ENCODE peak calls at places on chromosomes 4 and X, in four cellular contexts. P is retina, N is astrocyte of the spinal cord, F is NCI-H1092. K is an unnamed sample.
A peak's percentile ranks its signal among the peaks of the same experiment; 100 is the strongest.

GRCh38 chr4:105474110-105474518 is 252 bp upstream of the PPA2 start:
- DNase-seq in P (no peak), N (peak; percentile 86), F (no peak), K (no peak)

GRCh38 chrX:31331928-31332327 is 260.1 kb upstream of the FTHL17 start:
- DNase-seq in P (no peak), N (no peak), F (no peak), K (no peak)

GRCh38 chrX:134545524-134545923 is 85.6 kb downstream of the HPRT1 start:
- DNase-seq in P (no peak), N (no peak), F (no peak), K (no peak)

GRCh38 chr4:159428975-159429692 is 326.3 kb downstream of the RAPGEF2 start:
- DNase-seq in P (no peak), N (no peak), F (no peak), K (no peak)

GRCh38 chrX:46929439-46930018 is 17.3 kb downstream of the JADE3 start:
- DNase-seq in P (no peak), N (peak; percentile 46), F (no peak), K (peak; percentile 46)

GRCh38 chr4:177802149-177802548 is 359.9 kb upstream of the AGA start:
- DNase-seq in P (no peak), N (no peak), F (no peak), K (no peak)

GRCh38 chr4:90234916-90235547 is 107.8 kb downstream of the CCSER1 start:
- DNase-seq in P (no peak), N (no peak), F (peak; percentile 59), K (no peak)

GRCh38 chrX:65838674-65839073 is 171.2 kb downstream of the MSN start:
- DNase-seq in P (no peak), N (no peak), F (no peak), K (no peak)

GRCh38 chr4:62709618-62710252 is 1509.6 kb downstream of the ADGRL3 start:
- DNase-seq in P (peak; percentile 54), N (peak; percentile 43), F (peak; percentile 55), K (no peak)

GRCh38 chr4:72557021-72557420 is 12.0 kb downstream of the ADAMTS3 start:
- DNase-seq in P (peak; percentile 22), N (no peak), F (no peak), K (no peak)

GRCh38 chr4:10086506-10087120 is 30.0 kb downstream of the WDR1 start:
- DNase-seq in P (no peak), N (no peak), F (no peak), K (no peak)

GRCh38 chrX:43813898-43814297 is 68.4 kb downstream of the MAOB start:
- DNase-seq in P (no peak), N (no peak), F (no peak), K (peak; percentile 8)

GRCh38 chrX:125577479-125577878 is 257.8 kb downstream of the TEX13C start:
- DNase-seq in P (no peak), N (no peak), F (no peak), K (no peak)

GRCh38 chr4:98905834-98906233 is 23.1 kb downstream of the EIF4E start:
- DNase-seq in P (no peak), N (peak; percentile 45), F (no peak), K (no peak)

GRCh38 chr4:59570850-59571476 is 1629.2 kb upstream of the ADGRL3 start:
- DNase-seq in P (no peak), N (no peak), F (no peak), K (no peak)

GRCh38 chrX:13468096-13468495 is 101.3 kb upstream of the EGFL6 start:
- DNase-seq in P (no peak), N (no peak), F (no peak), K (no peak)

GRCh38 chr4:3310301-3311094 is 17.7 kb downstream of the RGS12 start:
- DNase-seq in P (no peak), N (no peak), F (no peak), K (no peak)

GRCh38 chr4:155474758-155475157 is 98.0 kb upstream of the MAP9 start:
- DNase-seq in P (no peak), N (no peak), F (no peak), K (no peak)

GRCh38 chrX:36431819-36432218 is 512.3 kb downstream of the CFAP47 start:
- DNase-seq in P (no peak), N (peak; percentile 72), F (no peak), K (peak; percentile 82)

GRCh38 chr4:153467154-153467896 is 1.2 kb downstream of the TMEM131L start:
- DNase-seq in P (peak; percentile 76), N (no peak), F (peak; percentile 40), K (no peak)

GRCh38 chr4:17884063-17884462 is 73.3 kb downstream of the NCAPG start:
- DNase-seq in P (no peak), N (peak; percentile 6), F (no peak), K (no peak)

GRCh38 chrX:109874548-109874947 is 128.4 kb upstream of the TMEM164 start:
- DNase-seq in P (no peak), N (no peak), F (no peak), K (no peak)

GRCh38 chr4:15655223-15656037 is at the start of gene FBXL5:
- DNase-seq in P (peak; percentile 98), N (peak; percentile 88), F (peak; percentile 71), K (peak; percentile 82)

GRCh38 chr4:126271266-126271665 is 956.5 kb downstream of the FAT4 start:
- DNase-seq in P (no peak), N (no peak), F (no peak), K (no peak)

GRCh38 chr4:13523105-13523477 is 21.2 kb downstream of the NKX3-2 start:
- DNase-seq in P (peak; percentile 61), N (no peak), F (no peak), K (no peak)

GRCh38 chrX:134443020-134443419 is 16.9 kb upstream of the HPRT1 start:
- DNase-seq in P (no peak), N (no peak), F (no peak), K (no peak)

GRCh38 chr4:1793496-1793840 is 375 bp downstream of the FGFR3 start:
- DNase-seq in P (no peak), N (no peak), F (no peak), K (no peak)

GRCh38 chrX:7215842-7216241 is 67.9 kb upstream of the PUDP start:
- DNase-seq in P (no peak), N (no peak), F (no peak), K (peak; percentile 1)

GRCh38 chr4:86271057-86271456 is 88.8 kb downstream of the MAPK10 start:
- DNase-seq in P (no peak), N (no peak), F (no peak), K (no peak)

GRCh38 chrX:66672106-66672505 is 33.2 kb upstream of the EDA2R start:
- DNase-seq in P (no peak), N (no peak), F (no peak), K (peak; percentile 23)

GRCh38 chr4:1473718-1474117 is 67.5 kb upstream of the NKX1-1 start:
- DNase-seq in P (no peak), N (no peak), F (no peak), K (no peak)

GRCh38 chrX:128676651-128677050 is 624.4 kb upstream of the ACTRT1 start:
- DNase-seq in P (no peak), N (peak; percentile 1), F (no peak), K (no peak)

GRCh38 chr4:4386736-4387392 is at the start of gene NSG1:
- DNase-seq in P (peak; percentile 84), N (peak; percentile 9), F (peak; percentile 69), K (peak; percentile 1)

GRCh38 chr4:31923634-31924033 is 1203.5 kb downstream of the PCDH7 start:
- DNase-seq in P (no peak), N (no peak), F (no peak), K (no peak)

GRCh38 chrX:18129694-18130093 is 91.0 kb downstream of the BEND2 start:
- DNase-seq in P (no peak), N (no peak), F (no peak), K (no peak)

GRCh38 chr4:96241819-96242218 is 401.9 kb downstream of the PDHA2 start:
- DNase-seq in P (no peak), N (no peak), F (no peak), K (no peak)

GRCh38 chrX:64394059-64394873 is 986 bp downstream of the MTMR8 start:
- DNase-seq in P (no peak), N (no peak), F (no peak), K (no peak)